ENCODE peak calls at places on chromosomes 3 and 15, in nine cellular contexts. A, C, I, P, H, F, X, T and R are unnamed samples.

GRCh38 chr3:127013758-127014535 is 31.0 kb downstream of the PLXNA1 start:
- DNase-seq in A (no peak), C (no peak), I (no peak), P (no peak), H (no peak), F (no peak), X (peak), T (no peak), R (no peak)

GRCh38 chr15:76057332-76058000 is 2.3 kb upstream of the TMEM266 start:
- DNase-seq in A (peak), C (no peak), I (no peak), P (peak), H (no peak), F (no peak), X (peak), T (peak), R (no peak)

GRCh38 chr3:139117883-139118760 is 73.4 kb upstream of the PRR23C start:
- DNase-seq in A (no peak), C (no peak), I (no peak), P (no peak), H (no peak), F (no peak), X (no peak), T (no peak), R (no peak)

GRCh38 chr3:78253860-78254259 is 1214.0 kb downstream of the ROBO2 start:
- DNase-seq in A (no peak), C (no peak), I (no peak), P (no peak), H (no peak), F (no peak), X (no peak), T (no peak), R (no peak)

GRCh38 chr3:171690291-171690690 is 120.0 kb downstream of the PLD1 start:
- DNase-seq in A (no peak), C (no peak), I (no peak), P (no peak), H (no peak), F (no peak), X (peak), T (no peak), R (no peak)

GRCh38 chr15:80856809-80857377 is 77.7 kb downstream of the CEMIP start:
- DNase-seq in A (no peak), C (peak), I (peak), P (no peak), H (peak), F (peak), X (no peak), T (no peak), R (no peak)

GRCh38 chr3:45978348-45978747 is 17.3 kb downstream of the FYCO1 start:
- DNase-seq in A (no peak), C (no peak), I (peak), P (peak), H (peak), F (no peak), X (no peak), T (no peak), R (no peak)

GRCh38 chr3:170598091-170598502 is 12.2 kb upstream of the SLC7A14 start:
- DNase-seq in A (no peak), C (no peak), I (no peak), P (no peak), H (no peak), F (no peak), X (no peak), T (no peak), R (no peak)

GRCh38 chr3:159886050-159886449 is 102.6 kb upstream of the IL12A start:
- DNase-seq in A (no peak), C (no peak), I (no peak), P (no peak), H (no peak), F (no peak), X (no peak), T (no peak), R (no peak)

GRCh38 chr15:58487041-58487723 is 55.4 kb downstream of the LIPC start:
- DNase-seq in A (no peak), C (no peak), I (no peak), P (no peak), H (no peak), F (no peak), X (no peak), T (no peak), R (no peak)

GRCh38 chr15:63611217-63611616 is 14.0 kb downstream of the FBXL22 start:
- DNase-seq in A (no peak), C (no peak), I (no peak), P (no peak), H (no peak), F (no peak), X (no peak), T (no peak), R (no peak)

GRCh38 chr15:45169608-45170480 is 17.9 kb downstream of the SHF start:
- DNase-seq in A (no peak), C (peak), I (no peak), P (no peak), H (no peak), F (no peak), X (peak), T (no peak), R (no peak)

GRCh38 chr15:71532994-71533393 is 277.4 kb upstream of the NR2E3 start:
- DNase-seq in A (peak), C (no peak), I (no peak), P (no peak), H (peak), F (no peak), X (peak), T (peak), R (no peak)

GRCh38 chr15:39363761-39364586 is 216.9 kb upstream of the THBS1 start:
- DNase-seq in A (peak), C (no peak), I (no peak), P (no peak), H (no peak), F (no peak), X (no peak), T (no peak), R (no peak)